ENCODE peak calls at places on chromosomes 1 and 21, in four cellular contexts. F, C, I and Q are unnamed samples. For H3K36me3 and H3K4me1, the result is how much of the 10 kb centered on the place peaks cover.

GRCh38 chr1:51070640-51071039 is 31.4 kb upstream of the C1orf185 start:
- DNase-seq in F (no peak), C (no peak), I (no peak), Q (no peak)

GRCh38 chr1:40948741-40949528 is 30.6 kb upstream of the CTPS1 start:
- DNase-seq in F (peak), C (no peak), I (peak), Q (peak)

GRCh38 chr1:28926629-28927441 is 12.5 kb downstream of the EPB41 start:
- DNase-seq in F (no peak), C (no peak), I (no peak), Q (no peak)

GRCh38 chr1:219927956-219928790 is at the start of gene SLC30A10:
- DNase-seq in F (no peak), C (no peak), I (peak), Q (peak)

GRCh38 chr1:27106561-27107323 is 48.2 kb downstream of the SLC9A1 start:
- DNase-seq in F (no peak), C (no peak), I (no peak), Q (no peak)

GRCh38 chr1:168157638-168158037 is 20.9 kb upstream of the GPR161 start:
- DNase-seq in F (no peak), C (no peak), I (no peak), Q (no peak)

GRCh38 chr1:151831605-151832004 is at the start of gene RORC:
- DNase-seq in F (no peak), C (no peak), I (peak), Q (no peak)

GRCh38 chr1:232149302-232150201 is 480.4 kb downstream of the SIPA1L2 start:
- DNase-seq in F (no peak), C (no peak), I (no peak), Q (no peak)

GRCh38 chr21:44556879-44557278 is 1.7 kb downstream of the KRTAP10-3 start:
- DNase-seq in F (no peak), C (no peak), I (no peak), Q (no peak)

GRCh38 chr21:36706951-36707762 is 8.2 kb downstream of the SIM2 start:
- DNase-seq in F (no peak), C (no peak), I (no peak), Q (no peak)

GRCh38 chr1:214476958-214477870 is 74.2 kb downstream of the PTPN14 start:
- DNase-seq in F (no peak), C (no peak), I (no peak), Q (no peak)

GRCh38 chr21:27067226-27067625 is 100.3 kb upstream of the ADAMTS5 start:
- DNase-seq in F (no peak), C (no peak), I (no peak), Q (no peak)

DNA sequence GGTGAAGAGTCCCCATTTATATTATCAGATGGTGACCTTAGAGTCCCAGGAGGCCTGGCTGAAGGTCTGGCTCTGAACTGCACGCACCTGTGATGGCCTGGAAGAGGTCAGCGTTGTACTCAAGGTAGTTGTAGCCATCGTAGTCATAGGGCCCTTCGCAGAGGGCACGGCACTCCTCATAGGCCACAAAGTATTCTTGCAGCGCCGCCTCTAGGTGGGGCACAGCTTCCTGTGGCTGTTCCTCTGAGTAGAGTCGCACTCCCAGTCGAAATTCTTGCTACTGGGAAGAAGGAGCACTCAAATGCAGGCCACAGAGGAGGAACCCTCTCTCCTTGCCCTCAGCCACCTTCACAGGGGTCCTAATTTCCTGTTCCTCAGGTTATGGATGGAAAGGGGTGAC is 7.7 kb downstream of the P3H1 start:
- DNase-seq in F (no peak), C (peak), I (no peak), Q (no peak)
- H3K36me3 ChIP-seq in F (half or more), C (under half), I (half or more), Q (under half)

DNA sequence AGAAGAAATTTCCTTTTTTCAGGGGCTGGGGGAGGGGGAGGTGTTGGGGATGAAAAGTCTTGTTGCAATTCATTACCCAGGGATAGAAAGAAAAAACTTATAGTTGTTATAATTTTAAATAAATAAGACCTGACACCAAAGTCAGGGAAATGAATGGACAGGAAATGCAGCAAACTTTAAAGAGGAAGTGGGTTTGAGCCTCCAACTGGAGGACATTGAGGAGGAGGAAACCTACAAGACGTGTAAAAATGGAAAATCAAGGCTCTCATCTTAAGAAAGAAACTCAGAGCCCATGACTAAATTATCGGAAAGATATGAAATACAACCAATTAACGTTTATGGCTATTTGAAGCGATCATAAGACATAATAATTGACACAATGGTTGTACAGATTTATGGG is 54.4 kb downstream of the NIBAN1 start:
- DNase-seq in F (no peak), C (no peak), I (no peak), Q (no peak)
- H3K4me1 ChIP-seq in F (under half), C (under half), I (under half), Q (under half)

GRCh38 chr21:32749662-32750061 is 21.8 kb upstream of the SYNJ1 start:
- DNase-seq in F (no peak), C (no peak), I (no peak), Q (no peak)

GRCh38 chr21:32757804-32758203 is 13.8 kb downstream of the PAXBP1 start:
- DNase-seq in F (no peak), C (no peak), I (no peak), Q (no peak)

GRCh38 chr21:32750405-32750804 is 21.1 kb downstream of the PAXBP1 start:
- DNase-seq in F (no peak), C (no peak), I (no peak), Q (no peak)

GRCh38 chr21:32756096-32756495 is 15.5 kb downstream of the PAXBP1 start:
- DNase-seq in F (no peak), C (no peak), I (no peak), Q (no peak)

GRCh38 chr21:32753818-32754610 is 17.5 kb downstream of the PAXBP1 start:
- DNase-seq in F (no peak), C (no peak), I (no peak), Q (no peak)
- H3K36me3 ChIP-seq in F (half or more), C (half or more), I (half or more), Q (half or more)

GRCh38 chr1:233897325-233898162 is 6.9 kb upstream of the SLC35F3 start:
- DNase-seq in F (no peak), C (no peak), I (no peak), Q (no peak)
- H3K4me1 ChIP-seq in F (under half), C (under half), I (under half), Q (under half)

GRCh38 chr1:228400237-228400651 is 6.4 kb downstream of the TRIM11 start:
- DNase-seq in F (no peak), C (peak), I (no peak), Q (no peak)
- H3K36me3 ChIP-seq in F (half or more), C (half or more), I (half or more), Q (under half)

DNA sequence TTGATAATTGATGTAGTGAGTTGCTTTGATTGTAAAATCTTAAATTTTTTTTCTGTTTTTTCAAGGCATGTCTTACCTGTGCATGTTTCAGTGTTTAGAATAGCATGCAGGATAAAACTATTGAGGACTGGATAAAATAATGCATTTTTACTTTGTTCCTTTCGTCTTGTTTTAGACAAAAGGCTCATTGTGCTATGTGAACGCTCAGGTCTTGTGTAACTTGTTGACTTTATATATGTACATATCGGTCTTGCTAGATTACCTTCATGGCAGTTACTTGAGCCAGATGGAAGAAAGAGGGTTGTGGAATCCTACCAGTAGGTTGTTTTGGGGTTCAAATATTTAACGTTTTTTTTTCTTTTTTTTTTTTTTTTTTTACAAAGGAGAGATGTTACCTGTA is 7.0 kb downstream of the NFIA start:
- DNase-seq in F (no peak), C (no peak), I (no peak), Q (no peak)
- H3K4me1 ChIP-seq in F (under half), C (half or more), I (under half), Q (under half)

GRCh38 chr1:35633526-35633925 is 7.8 kb downstream of the PSMB2 start:
- DNase-seq in F (no peak), C (no peak), I (no peak), Q (no peak)
- H3K36me3 ChIP-seq in F (half or more), C (half or more), I (half or more), Q (under half)

GRCh38 chr1:19010995-19011696 is 54.7 kb upstream of the IFFO2 start:
- DNase-seq in F (peak), C (peak), I (no peak), Q (no peak)

GRCh38 chr1:19009126-19009881 is 52.8 kb upstream of the IFFO2 start:
- DNase-seq in F (no peak), C (no peak), I (no peak), Q (no peak)

GRCh38 chr1:19009882-19010321 is 53.4 kb upstream of the IFFO2 start:
- DNase-seq in F (peak), C (no peak), I (no peak), Q (no peak)

GRCh38 chr1:19011832-19012231 is 55.4 kb upstream of the IFFO2 start:
- DNase-seq in F (no peak), C (no peak), I (no peak), Q (no peak)

GRCh38 chr1:19010503-19010902 is 54.0 kb upstream of the IFFO2 start:
- DNase-seq in F (no peak), C (no peak), I (no peak), Q (no peak)
- H3K4me1 ChIP-seq in F (under half), C (under half), I (under half), Q (under half)

DNA sequence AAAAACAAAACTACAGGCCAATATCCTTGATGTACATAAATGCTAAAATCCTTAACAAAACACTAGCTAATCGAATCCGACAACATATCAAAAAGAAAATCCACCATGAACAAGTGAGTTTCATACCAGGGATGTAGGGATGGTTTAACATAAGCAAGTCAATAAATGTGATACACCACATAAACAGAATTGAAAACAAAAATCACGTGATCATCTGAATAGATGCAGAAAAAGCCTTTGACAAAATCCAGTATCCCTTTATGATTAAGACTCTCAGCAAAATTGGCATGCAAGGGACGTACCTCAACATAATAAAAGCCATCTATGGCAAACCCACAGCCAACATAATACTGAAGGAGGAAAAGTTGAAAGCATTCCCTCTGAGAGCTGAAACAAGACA is 466.1 kb downstream of the BRINP3 start:
- DNase-seq in F (no peak), C (no peak), I (no peak), Q (no peak)
- H3K36me3 ChIP-seq in F (under half), C (under half), I (under half), Q (under half)